ENCODE peak calls at places on chromosome 17, in eight cellular contexts. J is heart right ventricle, U is kidney, X is IMR-90, M is A673, O is heart left ventricle, I is lower lobe of right lung, V is tibial artery. B is an unnamed sample.

GRCh38 chr17:82956146-82956725 is 116.4 kb upstream of the ZNF750 start:
- DNase-seq in J (no peak), M (no peak), I (no peak), X (no peak), O (peak; percentile 49), V (peak; percentile 42), U (peak; percentile 58), B (no peak)

GRCh38 chr17:32192379-32192778 is 50.1 kb downstream of the RHOT1 start:
- DNase-seq in J (no peak), X (peak; percentile 73), I (no peak), O (no peak), U (no peak), V (no peak), M (no peak), B (no peak)

GRCh38 chr17:76736349-76737081 is 616 bp downstream of the SRSF2 start:
- DNase-seq in V (peak; percentile 87), J (peak; percentile 81), M (peak; percentile 68), X (peak; percentile 60), U (peak; percentile 94), I (peak; percentile 88), O (peak; percentile 90), B (peak; percentile 85)

GRCh38 chr17:72387487-72387886 is 266.7 kb downstream of the SOX9 start:
- DNase-seq in X (peak; percentile 96), M (peak; percentile 86), O (no peak), I (no peak), J (no peak), U (no peak), V (no peak), B (no peak)

GRCh38 chr17:53166736-53167135 is 656.0 kb upstream of the KIF2B start:
- DNase-seq in X (no peak), J (no peak), I (no peak), M (no peak), V (no peak), U (no peak), O (no peak), B (no peak)

GRCh38 chr17:31494259-31495048 is 103.0 kb downstream of the RAB11FIP4 start:
- DNase-seq in V (no peak), X (no peak), O (peak; percentile 31), I (no peak), U (peak; percentile 63), J (no peak), M (no peak), B (no peak)

GRCh38 chr17:47852113-47852949 is 1.4 kb upstream of the SP6 start:
- DNase-seq in U (no peak), V (no peak), I (no peak), M (no peak), J (no peak), X (no peak), O (no peak), B (no peak)

GRCh38 chr17:61426482-61427304 is 25.5 kb upstream of the TBX4 start:
- DNase-seq in U (no peak), M (no peak), V (no peak), I (no peak), O (no peak), X (peak; percentile 79), J (no peak), B (no peak)

GRCh38 chr17:77802811-77803220 is 155.7 kb upstream of the TNRC6C start:
- DNase-seq in V (no peak), J (peak; percentile 55), M (no peak), I (no peak), O (no peak), U (peak; percentile 29), X (peak; percentile 24), B (no peak)

GRCh38 chr17:72135546-72136325 is 14.9 kb downstream of the SOX9 start:
- DNase-seq in I (no peak), U (no peak), O (no peak), M (no peak), J (no peak), X (no peak), V (no peak), B (no peak)

GRCh38 chr17:13230908-13231307 is 213.1 kb upstream of the ELAC2 start:
- DNase-seq in M (no peak), J (no peak), U (no peak), X (no peak), V (no peak), I (no peak), O (no peak), B (no peak)

GRCh38 chr17:63494300-63494928 is 17.6 kb downstream of the ACE start:
- DNase-seq in M (no peak), J (no peak), O (peak; percentile 23), U (no peak), V (no peak), I (no peak), X (peak; percentile 47), B (no peak)

GRCh38 chr17:4175921-4176802 is 33.2 kb downstream of the CYB5D2 start:
- DNase-seq in M (no peak), X (peak; percentile 45), V (no peak), U (peak; percentile 29), J (no peak), O (no peak), I (no peak), B (no peak)

GRCh38 chr17:75090871-75091854 is 3.4 kb downstream of the SLC16A5 start:
- DNase-seq in U (peak; percentile 82), J (no peak), X (no peak), V (no peak), M (no peak), O (no peak), I (no peak), B (peak; percentile 73)
- H3K4me1 ChIP-seq in U (peaks cover 19% of the 10 kb centered on the region), J (peaks cover 50% of the 10 kb centered on the region), X (peaks cover 26% of the 10 kb centered on the region), V (peaks cover 9% of the 10 kb centered on the region), M (peaks cover 4% of the 10 kb centered on the region), O (peaks cover 44% of the 10 kb centered on the region), I (peaks cover 87% of the 10 kb centered on the region), B (peaks cover 24% of the 10 kb centered on the region)

GRCh38 chr17:18319604-18320256 is 4.6 kb downstream of the SMCR8 start:
- DNase-seq in X (peak; percentile 68), O (no peak), U (peak; percentile 52), J (no peak), M (peak; percentile 60), V (no peak), I (no peak), B (no peak)

GRCh38 chr17:18322522-18322921 is 7.4 kb downstream of the SMCR8 start:
- DNase-seq in X (no peak), J (no peak), M (no peak), O (no peak), V (no peak), I (no peak), U (peak; percentile 63), B (no peak)

GRCh38 chr17:18320301-18320700 is 5.2 kb downstream of the SMCR8 start:
- DNase-seq in V (no peak), X (no peak), J (no peak), O (no peak), U (peak; percentile 53), I (peak; percentile 28), M (no peak), B (no peak)

GRCh38 chr17:18323007-18323406 is 7.9 kb downstream of the SMCR8 start:
- DNase-seq in U (peak; percentile 37), I (no peak), O (no peak), V (no peak), X (peak; percentile 21), M (no peak), J (no peak), B (no peak)

DNA sequence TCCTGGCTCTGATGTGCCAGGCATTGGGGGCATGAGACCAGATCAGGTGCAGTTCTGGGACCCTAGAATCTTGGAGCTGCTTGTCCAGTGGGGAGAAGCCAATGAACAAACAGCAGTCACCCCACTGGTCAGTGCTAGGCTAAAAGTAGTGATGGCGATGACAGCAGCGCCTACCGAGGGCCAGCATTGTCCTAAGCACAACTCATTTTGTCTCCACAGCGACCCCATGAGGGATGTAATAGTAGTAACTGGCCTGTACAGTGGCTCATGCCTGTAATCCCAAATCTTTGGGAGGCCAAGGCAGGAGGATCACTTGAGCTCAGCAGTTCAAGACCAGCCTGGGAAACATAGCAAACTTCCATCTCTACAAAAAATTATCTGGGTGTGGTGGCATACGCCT is 6.2 kb downstream of the SMCR8 start:
- DNase-seq in U (peak; percentile 31), J (no peak), I (no peak), V (no peak), M (no peak), X (no peak), O (no peak), B (no peak)
- TF ChIP-seq CTCF in U (no peak), J (no peak), I (no peak), V (no peak), M (no peak), X (peak; percentile 8), O (no peak), B (no peak)

DNA sequence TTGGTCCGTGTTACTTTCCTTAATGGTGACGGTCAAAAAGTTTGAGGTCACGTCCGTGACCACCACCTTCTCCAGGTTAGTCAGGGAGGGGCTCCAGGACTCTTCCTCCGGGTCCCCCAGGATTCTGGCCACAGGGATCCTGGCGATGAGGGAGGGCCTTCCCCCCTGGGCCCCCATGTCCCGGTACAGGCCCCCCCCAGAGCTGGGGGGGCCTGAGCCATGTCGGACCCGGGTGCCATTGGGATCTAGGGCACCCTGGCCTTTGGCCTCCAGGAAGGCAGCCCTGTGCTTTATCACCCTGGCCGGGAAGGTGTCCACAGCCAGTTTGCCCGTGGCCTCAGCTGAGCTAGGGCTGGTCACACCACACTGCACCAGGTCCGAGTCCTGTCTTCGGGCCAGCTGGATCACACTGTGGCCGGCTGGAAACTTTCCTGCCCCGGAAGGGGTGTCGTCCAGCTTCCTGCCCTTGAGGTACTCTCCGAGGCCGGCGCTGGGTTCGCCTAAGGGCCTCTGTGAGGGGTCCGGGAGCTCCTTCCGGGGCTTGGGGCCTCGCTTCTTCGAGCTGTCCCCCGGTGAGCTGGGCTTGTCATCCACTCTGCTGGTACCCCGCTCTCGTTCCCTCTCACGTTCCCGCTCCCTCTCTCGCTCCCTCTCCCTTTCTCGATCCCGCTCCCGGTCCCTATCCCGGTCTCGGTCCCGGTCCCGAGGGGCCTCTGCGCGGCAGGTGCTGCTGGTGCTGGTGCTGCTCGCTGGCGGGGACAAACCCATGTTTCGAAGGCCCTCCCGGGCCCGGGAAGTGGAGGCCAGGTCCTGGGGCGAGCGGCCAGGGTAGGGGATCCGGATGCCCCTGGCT is 2.0 kb downstream of the CBX8 start:
- DNase-seq in I (no peak), U (peak; percentile 83), O (peak; percentile 65), M (no peak), V (no peak), J (no peak), X (no peak), B (no peak)
- H3K4me1 ChIP-seq in I (peaks cover 68% of the 10 kb centered on the region), U (peaks cover 7% of the 10 kb centered on the region), O (peaks cover 51% of the 10 kb centered on the region), M (peaks cover 66% of the 10 kb centered on the region), V (peaks cover 45% of the 10 kb centered on the region), J (peaks cover 72% of the 10 kb centered on the region), X (peaks cover 17% of the 10 kb centered on the region), B (peaks cover 20% of the 10 kb centered on the region)

DNA sequence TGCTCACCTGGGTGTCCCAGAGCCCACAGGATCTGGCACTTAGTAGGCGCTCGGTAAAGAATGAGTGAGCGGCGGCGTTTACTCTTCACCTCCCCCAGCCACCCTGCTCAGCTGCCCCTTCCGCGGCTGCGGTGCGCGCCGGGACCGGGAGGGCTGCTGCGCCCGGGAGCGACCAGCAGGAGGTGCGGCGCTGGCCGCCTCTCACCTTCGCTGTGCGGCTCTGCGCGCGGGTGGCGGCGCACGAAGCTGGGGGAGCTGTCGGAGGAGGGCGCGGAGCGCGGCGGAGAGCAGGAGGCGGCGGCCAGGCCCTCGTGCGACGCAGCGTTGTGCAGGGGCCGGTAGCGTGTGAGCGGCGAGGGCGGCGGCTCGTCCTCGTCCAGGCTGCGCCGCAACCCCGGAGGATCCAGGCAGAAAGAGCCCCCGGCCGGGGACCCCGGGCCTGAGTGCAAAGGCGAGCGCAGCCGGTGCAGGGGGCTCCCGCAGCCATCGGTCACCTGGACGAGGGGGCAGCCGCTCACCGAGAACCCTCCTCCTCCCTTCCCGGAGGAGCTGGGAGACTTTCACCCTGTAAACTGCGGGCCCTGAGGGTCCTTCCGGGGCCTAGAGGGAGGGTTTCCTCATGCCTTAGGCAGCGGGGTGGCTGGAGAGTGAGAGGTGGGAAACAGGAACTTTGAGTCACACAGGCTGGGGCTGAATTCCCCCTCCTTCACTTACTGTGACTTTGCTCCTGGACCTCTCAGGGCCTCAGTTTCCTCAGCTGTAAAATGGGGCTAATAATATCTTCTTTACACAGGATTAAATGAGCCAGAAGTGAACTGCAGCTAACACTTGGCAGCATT is 12.5 kb downstream of the SAMD14 start:
- DNase-seq in I (peak; percentile 68), J (no peak), V (peak; percentile 75), M (peak; percentile 44), O (peak; percentile 78), U (peak; percentile 81), X (peak; percentile 35), B (peak; percentile 67)
- TF ChIP-seq CTCF in I (peak; percentile 60), J (peak; percentile 77), V (peak; percentile 72), M (peak; percentile 49), O (peak; percentile 66), U (peak; percentile 66), X (peak; percentile 47), B (peak; percentile 86)